ENCODE peak calls at places on chromosomes 4 and X, in nine cellular contexts. One of them, this sample, is unnamed.

GRCh38 chr4:152021788-152022438 is 261.1 kb upstream of the GATB start:
- DNase-seq in K562: no peak
- DNase-seq in hepatocyte: no peak
- DNase-seq in HFFc6: no peak
- DNase-seq in adrenal gland: no peak
- DNase-seq in cardiac muscle cell: no peak
- DNase-seq in choroid plexus epithelial cell: no peak
- DNase-seq in retinal pigment epithelial cell: no peak
- DNase-seq in astrocyte of the spinal cord: no peak
- DNase-seq in this sample: no peak

GRCh38 chr4:21795091-21795490 is 153.5 kb downstream of the KCNIP4 start:
- DNase-seq in retinal pigment epithelial cell: no peak
- DNase-seq in hepatocyte: no peak
- DNase-seq in adrenal gland: no peak
- DNase-seq in HFFc6: no peak
- DNase-seq in cardiac muscle cell: no peak
- DNase-seq in astrocyte of the spinal cord: peak
- DNase-seq in K562: no peak
- DNase-seq in choroid plexus epithelial cell: peak
- DNase-seq in this sample: no peak

GRCh38 chrX:12610079-12610478 is 181.1 kb upstream of the PRPS2 start:
- DNase-seq in choroid plexus epithelial cell: no peak
- DNase-seq in adrenal gland: no peak
- DNase-seq in HFFc6: peak
- DNase-seq in K562: no peak
- DNase-seq in astrocyte of the spinal cord: peak
- DNase-seq in hepatocyte: no peak
- DNase-seq in cardiac muscle cell: no peak
- DNase-seq in retinal pigment epithelial cell: peak
- DNase-seq in this sample: no peak

GRCh38 chr4:123505077-123505456 is 108.5 kb downstream of the SPRY1 start:
- DNase-seq in astrocyte of the spinal cord: peak
- DNase-seq in K562: no peak
- DNase-seq in hepatocyte: peak
- DNase-seq in cardiac muscle cell: peak
- DNase-seq in retinal pigment epithelial cell: no peak
- DNase-seq in choroid plexus epithelial cell: peak
- DNase-seq in HFFc6: no peak
- DNase-seq in adrenal gland: no peak
- DNase-seq in this sample: no peak

GRCh38 chrX:10579018-10579752 is 41.2 kb downstream of the MID1 start:
- DNase-seq in retinal pigment epithelial cell: no peak
- DNase-seq in HFFc6: peak
- DNase-seq in cardiac muscle cell: no peak
- DNase-seq in K562: no peak
- DNase-seq in choroid plexus epithelial cell: peak
- DNase-seq in astrocyte of the spinal cord: peak
- DNase-seq in hepatocyte: peak
- DNase-seq in adrenal gland: no peak
- DNase-seq in this sample: no peak

GRCh38 chr4:87017580-87018061 is 82.8 kb downstream of the AFF1 start:
- DNase-seq in K562: peak
- DNase-seq in choroid plexus epithelial cell: peak
- DNase-seq in HFFc6: peak
- DNase-seq in adrenal gland: no peak
- DNase-seq in astrocyte of the spinal cord: peak
- DNase-seq in retinal pigment epithelial cell: no peak
- DNase-seq in hepatocyte: peak
- DNase-seq in cardiac muscle cell: no peak
- DNase-seq in this sample: no peak

GRCh38 chr4:85094735-85095134 is 128.2 kb upstream of the WDFY3 start:
- DNase-seq in cardiac muscle cell: no peak
- DNase-seq in K562: no peak
- DNase-seq in HFFc6: no peak
- DNase-seq in adrenal gland: no peak
- DNase-seq in astrocyte of the spinal cord: no peak
- DNase-seq in hepatocyte: no peak
- DNase-seq in retinal pigment epithelial cell: no peak
- DNase-seq in choroid plexus epithelial cell: no peak
- DNase-seq in this sample: no peak

GRCh38 chr4:5885733-5886132 is 7.2 kb downstream of the CRMP1 start:
- DNase-seq in choroid plexus epithelial cell: no peak
- DNase-seq in cardiac muscle cell: no peak
- DNase-seq in HFFc6: no peak
- DNase-seq in K562: no peak
- DNase-seq in hepatocyte: no peak
- DNase-seq in adrenal gland: no peak
- DNase-seq in astrocyte of the spinal cord: no peak
- DNase-seq in retinal pigment epithelial cell: no peak
- DNase-seq in this sample: no peak

GRCh38 chrX:130994671-130995070 is 63.5 kb upstream of the ARHGAP36 start:
- DNase-seq in adrenal gland: no peak
- DNase-seq in HFFc6: no peak
- DNase-seq in astrocyte of the spinal cord: peak
- DNase-seq in cardiac muscle cell: peak
- DNase-seq in retinal pigment epithelial cell: no peak
- DNase-seq in hepatocyte: peak
- DNase-seq in choroid plexus epithelial cell: peak
- DNase-seq in K562: peak
- DNase-seq in this sample: no peak

GRCh38 chr4:107261241-107261874 is 225.2 kb upstream of the DKK2 start:
- DNase-seq in astrocyte of the spinal cord: peak
- DNase-seq in K562: no peak
- DNase-seq in choroid plexus epithelial cell: no peak
- DNase-seq in retinal pigment epithelial cell: no peak
- DNase-seq in adrenal gland: no peak
- DNase-seq in cardiac muscle cell: no peak
- DNase-seq in hepatocyte: no peak
- DNase-seq in HFFc6: no peak
- DNase-seq in this sample: no peak

GRCh38 chrX:46125139-46125538 is 420.1 kb downstream of the ZNF674 start:
- DNase-seq in K562: no peak
- DNase-seq in HFFc6: no peak
- DNase-seq in choroid plexus epithelial cell: peak
- DNase-seq in retinal pigment epithelial cell: no peak
- DNase-seq in hepatocyte: no peak
- DNase-seq in adrenal gland: no peak
- DNase-seq in cardiac muscle cell: no peak
- DNase-seq in astrocyte of the spinal cord: peak
- DNase-seq in this sample: no peak

GRCh38 chr4:98627883-98628282 is 30.5 kb downstream of the TSPAN5 start:
- DNase-seq in choroid plexus epithelial cell: peak
- DNase-seq in retinal pigment epithelial cell: no peak
- DNase-seq in K562: no peak
- DNase-seq in hepatocyte: no peak
- DNase-seq in cardiac muscle cell: no peak
- DNase-seq in adrenal gland: no peak
- DNase-seq in astrocyte of the spinal cord: peak
- DNase-seq in HFFc6: peak
- DNase-seq in this sample: no peak

GRCh38 chr4:111631157-111631999 is 513.9 kb upstream of the FAM241A start:
- DNase-seq in hepatocyte: peak
- DNase-seq in astrocyte of the spinal cord: peak
- DNase-seq in HFFc6: peak
- DNase-seq in cardiac muscle cell: peak
- DNase-seq in retinal pigment epithelial cell: no peak
- DNase-seq in K562: no peak
- DNase-seq in adrenal gland: no peak
- DNase-seq in choroid plexus epithelial cell: peak
- DNase-seq in this sample: no peak

GRCh38 chr4:66273110-66273509 is 602.8 kb upstream of the EPHA5 start:
- DNase-seq in HFFc6: no peak
- DNase-seq in adrenal gland: no peak
- DNase-seq in astrocyte of the spinal cord: no peak
- DNase-seq in hepatocyte: no peak
- DNase-seq in retinal pigment epithelial cell: no peak
- DNase-seq in choroid plexus epithelial cell: no peak
- DNase-seq in K562: no peak
- DNase-seq in cardiac muscle cell: peak
- DNase-seq in this sample: no peak

GRCh38 chr4:5021546-5021945 is 2.3 kb upstream of the CYTL1 start:
- DNase-seq in retinal pigment epithelial cell: peak
- DNase-seq in cardiac muscle cell: no peak
- DNase-seq in choroid plexus epithelial cell: peak
- DNase-seq in hepatocyte: no peak
- DNase-seq in adrenal gland: no peak
- DNase-seq in HFFc6: no peak
- DNase-seq in astrocyte of the spinal cord: no peak
- DNase-seq in K562: no peak
- DNase-seq in this sample: no peak

GRCh38 chr4:73417973-73418372 is 13.9 kb downstream of the ALB start:
- DNase-seq in cardiac muscle cell: peak
- DNase-seq in adrenal gland: no peak
- DNase-seq in hepatocyte: no peak
- DNase-seq in K562: no peak
- DNase-seq in astrocyte of the spinal cord: peak
- DNase-seq in choroid plexus epithelial cell: peak
- DNase-seq in HFFc6: no peak
- DNase-seq in retinal pigment epithelial cell: no peak
- DNase-seq in this sample: no peak

GRCh38 chrX:13215729-13216128 is 104.1 kb downstream of the ATXN3L start:
- DNase-seq in hepatocyte: no peak
- DNase-seq in choroid plexus epithelial cell: peak
- DNase-seq in K562: no peak
- DNase-seq in retinal pigment epithelial cell: no peak
- DNase-seq in cardiac muscle cell: no peak
- DNase-seq in HFFc6: no peak
- DNase-seq in astrocyte of the spinal cord: peak
- DNase-seq in adrenal gland: no peak
- DNase-seq in this sample: no peak

GRCh38 chrX:2710041-2710471 is 19.0 kb downstream of the CD99 start:
- DNase-seq in astrocyte of the spinal cord: peak
- DNase-seq in hepatocyte: peak
- DNase-seq in adrenal gland: peak
- DNase-seq in choroid plexus epithelial cell: peak
- DNase-seq in retinal pigment epithelial cell: no peak
- DNase-seq in cardiac muscle cell: no peak
- DNase-seq in K562: peak
- DNase-seq in HFFc6: peak
- DNase-seq in this sample: no peak

GRCh38 chr4:89492476-89493110 is 185.0 kb upstream of the GPRIN3 start:
- DNase-seq in astrocyte of the spinal cord: peak
- DNase-seq in K562: no peak
- DNase-seq in hepatocyte: no peak
- DNase-seq in adrenal gland: no peak
- DNase-seq in cardiac muscle cell: no peak
- DNase-seq in choroid plexus epithelial cell: peak
- DNase-seq in HFFc6: peak
- DNase-seq in retinal pigment epithelial cell: peak
- DNase-seq in this sample: no peak

GRCh38 chr4:61003301-61003700 is 196.8 kb upstream of the ADGRL3 start:
- DNase-seq in cardiac muscle cell: no peak
- DNase-seq in hepatocyte: no peak
- DNase-seq in HFFc6: no peak
- DNase-seq in astrocyte of the spinal cord: peak
- DNase-seq in adrenal gland: no peak
- DNase-seq in retinal pigment epithelial cell: peak
- DNase-seq in choroid plexus epithelial cell: peak
- DNase-seq in K562: no peak
- DNase-seq in this sample: no peak

GRCh38 chrX:433771-434170 is 47.1 kb upstream of the PPP2R3B start:
- DNase-seq in choroid plexus epithelial cell: no peak
- DNase-seq in adrenal gland: no peak
- DNase-seq in astrocyte of the spinal cord: no peak
- DNase-seq in retinal pigment epithelial cell: no peak
- DNase-seq in K562: no peak
- DNase-seq in hepatocyte: no peak
- DNase-seq in HFFc6: no peak
- DNase-seq in cardiac muscle cell: no peak
- DNase-seq in this sample: no peak

GRCh38 chr4:133868856-133869255 is 332.7 kb downstream of the PABPC4L start:
- DNase-seq in astrocyte of the spinal cord: no peak
- DNase-seq in HFFc6: no peak
- DNase-seq in cardiac muscle cell: no peak
- DNase-seq in hepatocyte: no peak
- DNase-seq in choroid plexus epithelial cell: no peak
- DNase-seq in K562: no peak
- DNase-seq in retinal pigment epithelial cell: no peak
- DNase-seq in adrenal gland: no peak
- DNase-seq in this sample: no peak

GRCh38 chr4:165403667-165404066 is 24.9 kb downstream of the CPE start:
- DNase-seq in adrenal gland: no peak
- DNase-seq in HFFc6: no peak
- DNase-seq in cardiac muscle cell: no peak
- DNase-seq in choroid plexus epithelial cell: no peak
- DNase-seq in retinal pigment epithelial cell: no peak
- DNase-seq in hepatocyte: no peak
- DNase-seq in astrocyte of the spinal cord: no peak
- DNase-seq in K562: no peak
- DNase-seq in this sample: no peak

GRCh38 chr4:25857403-25857802 is 5.4 kb downstream of the SEL1L3 start:
- DNase-seq in HFFc6: no peak
- DNase-seq in adrenal gland: no peak
- DNase-seq in choroid plexus epithelial cell: peak
- DNase-seq in hepatocyte: no peak
- DNase-seq in K562: no peak
- DNase-seq in cardiac muscle cell: no peak
- DNase-seq in retinal pigment epithelial cell: no peak
- DNase-seq in astrocyte of the spinal cord: no peak
- DNase-seq in this sample: no peak
- TF ChIP-seq CTCF in HFFc6: peak
- TF ChIP-seq CTCF in adrenal gland: no peak
- TF ChIP-seq CTCF in choroid plexus epithelial cell: peak
- TF ChIP-seq CTCF in hepatocyte: no peak
- TF ChIP-seq CTCF in K562: peak
- TF ChIP-seq CTCF in cardiac muscle cell: no peak
- TF ChIP-seq CTCF in retinal pigment epithelial cell: no peak
- TF ChIP-seq CTCF in astrocyte of the spinal cord: no peak
- TF ChIP-seq CTCF in this sample: no peak

GRCh38 chrX:49186125-49187027 is at the start of gene PRICKLE3:
- DNase-seq in K562: peak
- DNase-seq in hepatocyte: peak
- DNase-seq in choroid plexus epithelial cell: peak
- DNase-seq in adrenal gland: peak
- DNase-seq in retinal pigment epithelial cell: no peak
- DNase-seq in HFFc6: peak
- DNase-seq in cardiac muscle cell: peak
- DNase-seq in astrocyte of the spinal cord: peak
- DNase-seq in this sample: no peak
- TF ChIP-seq CTCF in K562: peak
- TF ChIP-seq CTCF in hepatocyte: peak
- TF ChIP-seq CTCF in choroid plexus epithelial cell: no peak
- TF ChIP-seq CTCF in adrenal gland: no peak
- TF ChIP-seq CTCF in retinal pigment epithelial cell: peak
- TF ChIP-seq CTCF in HFFc6: peak
- TF ChIP-seq CTCF in cardiac muscle cell: peak
- TF ChIP-seq CTCF in astrocyte of the spinal cord: peak
- TF ChIP-seq CTCF in this sample: peak

GRCh38 chr4:106208481-106209460 is 107.2 kb downstream of the TBCK start:
- DNase-seq in K562: no peak
- DNase-seq in HFFc6: no peak
- DNase-seq in retinal pigment epithelial cell: no peak
- DNase-seq in adrenal gland: no peak
- DNase-seq in hepatocyte: no peak
- DNase-seq in astrocyte of the spinal cord: no peak
- DNase-seq in cardiac muscle cell: no peak
- DNase-seq in choroid plexus epithelial cell: no peak
- DNase-seq in this sample: no peak
- TF ChIP-seq CTCF in K562: no peak
- TF ChIP-seq CTCF in HFFc6: no peak
- TF ChIP-seq CTCF in retinal pigment epithelial cell: no peak
- TF ChIP-seq CTCF in adrenal gland: no peak
- TF ChIP-seq CTCF in hepatocyte: no peak
- TF ChIP-seq CTCF in astrocyte of the spinal cord: no peak
- TF ChIP-seq CTCF in cardiac muscle cell: no peak
- TF ChIP-seq CTCF in choroid plexus epithelial cell: no peak
- TF ChIP-seq CTCF in this sample: no peak

GRCh38 chrX:66014560-66014959 is 25.3 kb downstream of the VSIG4 start:
- DNase-seq in HFFc6: no peak
- DNase-seq in hepatocyte: no peak
- DNase-seq in astrocyte of the spinal cord: no peak
- DNase-seq in cardiac muscle cell: no peak
- DNase-seq in K562: no peak
- DNase-seq in adrenal gland: no peak
- DNase-seq in retinal pigment epithelial cell: no peak
- DNase-seq in choroid plexus epithelial cell: no peak
- DNase-seq in this sample: no peak
- TF ChIP-seq CTCF in HFFc6: no peak
- TF ChIP-seq CTCF in hepatocyte: no peak
- TF ChIP-seq CTCF in astrocyte of the spinal cord: no peak
- TF ChIP-seq CTCF in cardiac muscle cell: no peak
- TF ChIP-seq CTCF in K562: no peak
- TF ChIP-seq CTCF in adrenal gland: no peak
- TF ChIP-seq CTCF in retinal pigment epithelial cell: no peak
- TF ChIP-seq CTCF in choroid plexus epithelial cell: no peak
- TF ChIP-seq CTCF in this sample: no peak